ENCODE peak calls at places on chromosomes 1 and 21, in ten cellular contexts. One of them, this sample, is unnamed.

GRCh38 chr1:40648928-40649591 is 16.4 kb downstream of the RIMS3 start:
- DNase-seq in IMR-90: no peak
- DNase-seq in astrocyte of the cerebellum: no peak
- DNase-seq in left ventricle myocardium inferior: no peak
- DNase-seq in lower lobe of right lung: no peak
- DNase-seq in BJ: no peak
- DNase-seq in lower leg skin: no peak
- DNase-seq in brain microvascular endothelial cell: no peak
- DNase-seq in PC-3: no peak
- DNase-seq in body of pancreas: no peak
- DNase-seq in this sample: no peak

GRCh38 chr1:112794654-112795239 is 79.6 kb upstream of the PPM1J start:
- DNase-seq in lower leg skin: no peak
- DNase-seq in left ventricle myocardium inferior: no peak
- DNase-seq in astrocyte of the cerebellum: no peak
- DNase-seq in body of pancreas: no peak
- DNase-seq in IMR-90: no peak
- DNase-seq in BJ: no peak
- DNase-seq in brain microvascular endothelial cell: no peak
- DNase-seq in lower lobe of right lung: no peak
- DNase-seq in PC-3: no peak
- DNase-seq in this sample: no peak

GRCh38 chr1:113042336-113043143 is 30.5 kb upstream of the LRIG2 start:
- DNase-seq in PC-3: peak; percentile 90
- DNase-seq in body of pancreas: peak; percentile 76
- DNase-seq in IMR-90: peak; percentile 78
- DNase-seq in left ventricle myocardium inferior: peak; percentile 63
- DNase-seq in astrocyte of the cerebellum: peak; percentile 81
- DNase-seq in lower lobe of right lung: peak; percentile 77
- DNase-seq in BJ: peak; percentile 57
- DNase-seq in brain microvascular endothelial cell: peak; percentile 79
- DNase-seq in lower leg skin: peak; percentile 93
- DNase-seq in this sample: peak; percentile 67

GRCh38 chr1:78277253-78277652 is 213.5 kb upstream of the PTGFR start:
- DNase-seq in lower leg skin: no peak
- DNase-seq in IMR-90: peak; percentile 85
- DNase-seq in BJ: no peak
- DNase-seq in left ventricle myocardium inferior: no peak
- DNase-seq in PC-3: peak; percentile 74
- DNase-seq in astrocyte of the cerebellum: peak; percentile 42
- DNase-seq in brain microvascular endothelial cell: peak; percentile 86
- DNase-seq in lower lobe of right lung: no peak
- DNase-seq in body of pancreas: no peak
- DNase-seq in this sample: peak; percentile 57

GRCh38 chr21:21682172-21682571 is 684.0 kb downstream of the NCAM2 start:
- DNase-seq in left ventricle myocardium inferior: no peak
- DNase-seq in body of pancreas: no peak
- DNase-seq in astrocyte of the cerebellum: no peak
- DNase-seq in IMR-90: peak; percentile 47
- DNase-seq in BJ: peak; percentile 31
- DNase-seq in lower lobe of right lung: no peak
- DNase-seq in PC-3: peak; percentile 52
- DNase-seq in brain microvascular endothelial cell: peak; percentile 0
- DNase-seq in lower leg skin: no peak
- DNase-seq in this sample: no peak

GRCh38 chr1:84598846-84599741 is 24.9 kb upstream of the CTBS start:
- DNase-seq in IMR-90: peak; percentile 90
- DNase-seq in brain microvascular endothelial cell: peak; percentile 73
- DNase-seq in PC-3: peak; percentile 92
- DNase-seq in astrocyte of the cerebellum: no peak
- DNase-seq in body of pancreas: no peak
- DNase-seq in left ventricle myocardium inferior: no peak
- DNase-seq in BJ: peak; percentile 63
- DNase-seq in lower lobe of right lung: no peak
- DNase-seq in lower leg skin: no peak
- DNase-seq in this sample: no peak

GRCh38 chr1:28642056-28642846 is 616 bp downstream of the TAF12 start:
- DNase-seq in brain microvascular endothelial cell: no peak
- DNase-seq in body of pancreas: no peak
- DNase-seq in lower lobe of right lung: no peak
- DNase-seq in PC-3: peak; percentile 22
- DNase-seq in left ventricle myocardium inferior: no peak
- DNase-seq in IMR-90: peak; percentile 6
- DNase-seq in BJ: no peak
- DNase-seq in lower leg skin: no peak
- DNase-seq in astrocyte of the cerebellum: no peak
- DNase-seq in this sample: no peak

GRCh38 chr1:69321311-69321710 is 246.4 kb upstream of the LRRC7 start:
- DNase-seq in body of pancreas: no peak
- DNase-seq in lower leg skin: no peak
- DNase-seq in lower lobe of right lung: no peak
- DNase-seq in left ventricle myocardium inferior: no peak
- DNase-seq in PC-3: no peak
- DNase-seq in BJ: no peak
- DNase-seq in IMR-90: no peak
- DNase-seq in brain microvascular endothelial cell: no peak
- DNase-seq in astrocyte of the cerebellum: no peak
- DNase-seq in this sample: no peak

GRCh38 chr1:8018492-8019228 is 7.4 kb downstream of the ERRFI1 start:
- DNase-seq in astrocyte of the cerebellum: peak; percentile 52
- DNase-seq in BJ: no peak
- DNase-seq in left ventricle myocardium inferior: no peak
- DNase-seq in PC-3: peak; percentile 61
- DNase-seq in body of pancreas: no peak
- DNase-seq in IMR-90: no peak
- DNase-seq in lower leg skin: no peak
- DNase-seq in brain microvascular endothelial cell: no peak
- DNase-seq in lower lobe of right lung: no peak
- DNase-seq in this sample: no peak

GRCh38 chr1:29379438-29380073 is 143.2 kb downstream of the PTPRU start:
- DNase-seq in lower lobe of right lung: no peak
- DNase-seq in brain microvascular endothelial cell: peak; percentile 50
- DNase-seq in left ventricle myocardium inferior: no peak
- DNase-seq in lower leg skin: no peak
- DNase-seq in astrocyte of the cerebellum: no peak
- DNase-seq in PC-3: peak; percentile 66
- DNase-seq in IMR-90: peak; percentile 38
- DNase-seq in body of pancreas: no peak
- DNase-seq in BJ: no peak
- DNase-seq in this sample: peak; percentile 18

GRCh38 chr1:210817385-210818275 is 316.3 kb downstream of the KCNH1 start:
- DNase-seq in PC-3: no peak
- DNase-seq in IMR-90: no peak
- DNase-seq in brain microvascular endothelial cell: no peak
- DNase-seq in astrocyte of the cerebellum: no peak
- DNase-seq in lower lobe of right lung: no peak
- DNase-seq in body of pancreas: no peak
- DNase-seq in BJ: no peak
- DNase-seq in lower leg skin: no peak
- DNase-seq in left ventricle myocardium inferior: no peak
- DNase-seq in this sample: no peak

GRCh38 chr1:40627987-40628902 is 37.2 kb downstream of the RIMS3 start:
- DNase-seq in lower leg skin: peak; percentile 64
- DNase-seq in BJ: no peak
- DNase-seq in astrocyte of the cerebellum: no peak
- DNase-seq in IMR-90: no peak
- DNase-seq in PC-3: peak; percentile 7
- DNase-seq in left ventricle myocardium inferior: no peak
- DNase-seq in lower lobe of right lung: no peak
- DNase-seq in body of pancreas: no peak
- DNase-seq in brain microvascular endothelial cell: no peak
- DNase-seq in this sample: no peak

GRCh38 chr1:36305915-36306209 is 306 bp upstream of the SH3D21 start:
- DNase-seq in BJ: no peak
- DNase-seq in IMR-90: no peak
- DNase-seq in PC-3: no peak
- DNase-seq in lower lobe of right lung: no peak
- DNase-seq in astrocyte of the cerebellum: no peak
- DNase-seq in brain microvascular endothelial cell: no peak
- DNase-seq in body of pancreas: no peak
- DNase-seq in lower leg skin: peak; percentile 85
- DNase-seq in left ventricle myocardium inferior: no peak
- DNase-seq in this sample: no peak

GRCh38 chr1:36306902-36307456 is 811 bp downstream of the SH3D21 start:
- DNase-seq in IMR-90: peak; percentile 91
- DNase-seq in lower lobe of right lung: peak; percentile 93
- DNase-seq in BJ: peak; percentile 69
- DNase-seq in PC-3: peak; percentile 98
- DNase-seq in left ventricle myocardium inferior: peak; percentile 94
- DNase-seq in brain microvascular endothelial cell: peak; percentile 79
- DNase-seq in body of pancreas: peak; percentile 92
- DNase-seq in astrocyte of the cerebellum: peak; percentile 72
- DNase-seq in lower leg skin: peak; percentile 98
- DNase-seq in this sample: no peak

GRCh38 chr1:36309397-36309796 is 3.2 kb downstream of the SH3D21 start:
- DNase-seq in left ventricle myocardium inferior: no peak
- DNase-seq in BJ: no peak
- DNase-seq in astrocyte of the cerebellum: no peak
- DNase-seq in IMR-90: no peak
- DNase-seq in brain microvascular endothelial cell: no peak
- DNase-seq in lower lobe of right lung: no peak
- DNase-seq in lower leg skin: peak; percentile 53
- DNase-seq in PC-3: no peak
- DNase-seq in body of pancreas: no peak
- DNase-seq in this sample: no peak

GRCh38 chr1:36306210-36306901 is at the start of gene SH3D21:
- DNase-seq in body of pancreas: peak; percentile 55
- DNase-seq in PC-3: peak; percentile 49
- DNase-seq in lower lobe of right lung: peak; percentile 81
- DNase-seq in brain microvascular endothelial cell: no peak
- DNase-seq in IMR-90: no peak
- DNase-seq in left ventricle myocardium inferior: peak; percentile 59
- DNase-seq in lower leg skin: peak; percentile 92
- DNase-seq in astrocyte of the cerebellum: no peak
- DNase-seq in BJ: no peak
- DNase-seq in this sample: no peak

GRCh38 chr1:36307601-36308330 is 1.6 kb downstream of the SH3D21 start:
- DNase-seq in astrocyte of the cerebellum: no peak
- DNase-seq in left ventricle myocardium inferior: no peak
- DNase-seq in lower lobe of right lung: no peak
- DNase-seq in IMR-90: no peak
- DNase-seq in PC-3: no peak
- DNase-seq in brain microvascular endothelial cell: no peak
- DNase-seq in body of pancreas: no peak
- DNase-seq in BJ: no peak
- DNase-seq in lower leg skin: peak; percentile 86
- DNase-seq in this sample: no peak
- H3K4me3 ChIP-seq in astrocyte of the cerebellum: peak overlapping the region; percentile 62
- H3K4me3 ChIP-seq in left ventricle myocardium inferior: peak overlapping the region; percentile 81
- H3K4me3 ChIP-seq in lower lobe of right lung: peak overlapping the region; percentile 96
- H3K4me3 ChIP-seq in IMR-90: peak overlapping the region; percentile 61
- H3K4me3 ChIP-seq in PC-3: peak overlapping the region; percentile 83
- H3K4me3 ChIP-seq in brain microvascular endothelial cell: peak overlapping the region; percentile 60
- H3K4me3 ChIP-seq in body of pancreas: no peak overlapping the region
- H3K4me3 ChIP-seq in BJ: peak overlapping the region; percentile 68
- H3K4me3 ChIP-seq in lower leg skin: no peak overlapping the region
- H3K4me3 ChIP-seq in this sample: peak overlapping the region; percentile 61

DNA sequence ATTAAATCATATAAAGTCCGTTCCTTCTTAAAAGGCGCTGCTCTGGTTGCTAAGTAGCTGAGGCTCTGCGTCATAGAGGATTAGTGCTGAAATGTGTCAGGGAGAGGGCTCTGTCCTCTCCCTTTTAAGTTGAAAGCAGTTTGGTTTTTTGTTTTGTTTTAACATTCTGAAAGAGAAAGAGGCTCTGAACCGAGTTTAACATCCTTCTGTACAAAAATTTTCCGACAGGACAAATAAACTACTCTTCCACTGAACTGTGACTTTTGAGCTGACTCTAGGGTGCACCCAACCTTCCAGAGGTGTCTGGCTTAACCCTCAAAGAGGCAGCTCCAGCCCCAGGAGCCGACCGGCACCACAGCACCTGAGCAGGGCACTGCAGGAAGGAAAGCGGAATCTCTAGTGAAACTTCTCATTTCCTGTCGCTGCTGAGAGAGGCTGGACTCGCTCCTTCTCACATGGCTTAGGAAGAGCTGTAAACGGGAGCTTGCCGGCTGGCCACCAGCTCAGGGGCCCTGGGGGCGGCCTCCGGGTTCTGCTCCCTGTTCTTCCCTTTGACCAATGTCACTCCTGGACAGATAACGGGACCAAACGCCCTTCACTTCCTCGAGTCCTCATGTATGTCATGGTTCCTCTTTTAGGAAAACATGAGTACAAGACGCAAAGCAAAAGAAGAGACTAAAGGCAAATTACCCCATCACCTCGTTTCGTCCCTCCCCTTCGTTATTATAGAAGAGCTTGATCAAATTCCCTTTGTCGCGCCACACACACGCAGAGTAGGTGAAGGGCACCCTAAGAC is 1.2 kb downstream of the VAV3 start:
- DNase-seq in body of pancreas: peak; percentile 26
- DNase-seq in lower leg skin: peak; percentile 87
- DNase-seq in IMR-90: no peak
- DNase-seq in astrocyte of the cerebellum: no peak
- DNase-seq in brain microvascular endothelial cell: peak; percentile 7
- DNase-seq in lower lobe of right lung: peak; percentile 51
- DNase-seq in left ventricle myocardium inferior: peak; percentile 17
- DNase-seq in BJ: no peak
- DNase-seq in PC-3: no peak
- DNase-seq in this sample: no peak
- TF ChIP-seq CTCF in body of pancreas: no peak
- TF ChIP-seq CTCF in lower leg skin: no peak
- TF ChIP-seq CTCF in IMR-90: no peak
- TF ChIP-seq CTCF in astrocyte of the cerebellum: no peak
- TF ChIP-seq CTCF in brain microvascular endothelial cell: no peak
- TF ChIP-seq CTCF in lower lobe of right lung: no peak
- TF ChIP-seq CTCF in left ventricle myocardium inferior: no peak
- TF ChIP-seq CTCF in BJ: no peak
- TF ChIP-seq CTCF in PC-3: no peak
- TF ChIP-seq CTCF in this sample: no peak

DNA sequence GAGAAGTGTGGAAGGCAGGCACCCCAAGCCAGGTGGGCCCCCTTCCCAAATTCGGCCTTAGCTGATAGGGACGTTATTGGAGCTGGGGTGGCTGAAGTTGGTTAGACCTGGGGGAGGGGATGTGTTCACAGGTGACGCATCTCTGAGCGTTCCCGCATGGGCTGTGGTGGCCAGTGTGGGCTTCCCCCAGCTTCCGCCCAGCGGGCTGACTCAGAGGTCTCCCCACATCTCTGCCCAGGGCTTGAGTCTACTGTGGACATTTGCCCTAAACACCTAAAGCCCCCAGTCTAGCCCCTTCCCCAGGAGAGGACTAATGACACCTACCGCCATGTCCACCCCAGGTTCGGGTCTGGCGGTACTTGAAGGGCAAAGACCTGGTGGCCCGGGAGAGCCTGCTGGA is 1.9 kb downstream of the AGRN start:
- DNase-seq in IMR-90: peak; percentile 56
- DNase-seq in body of pancreas: no peak
- DNase-seq in BJ: no peak
- DNase-seq in PC-3: peak; percentile 92
- DNase-seq in lower leg skin: no peak
- DNase-seq in brain microvascular endothelial cell: peak; percentile 61
- DNase-seq in astrocyte of the cerebellum: no peak
- DNase-seq in left ventricle myocardium inferior: no peak
- DNase-seq in lower lobe of right lung: no peak
- DNase-seq in this sample: no peak
- H3K4me3 ChIP-seq in IMR-90: peak overlapping the region; percentile 86
- H3K4me3 ChIP-seq in body of pancreas: no peak overlapping the region
- H3K4me3 ChIP-seq in BJ: no peak overlapping the region
- H3K4me3 ChIP-seq in PC-3: peak overlapping the region; percentile 84
- H3K4me3 ChIP-seq in lower leg skin: no peak overlapping the region
- H3K4me3 ChIP-seq in brain microvascular endothelial cell: peak overlapping the region; percentile 59
- H3K4me3 ChIP-seq in astrocyte of the cerebellum: peak overlapping the region; percentile 52
- H3K4me3 ChIP-seq in left ventricle myocardium inferior: no peak overlapping the region
- H3K4me3 ChIP-seq in lower lobe of right lung: peak overlapping the region; percentile 77
- H3K4me3 ChIP-seq in this sample: peak overlapping the region; percentile 70

GRCh38 chr1:155000725-155001437 is 1.7 kb upstream of the ZBTB7B start:
- DNase-seq in lower lobe of right lung: peak; percentile 96
- DNase-seq in body of pancreas: peak; percentile 98
- DNase-seq in IMR-90: peak; percentile 77
- DNase-seq in astrocyte of the cerebellum: peak; percentile 70
- DNase-seq in brain microvascular endothelial cell: peak; percentile 71
- DNase-seq in left ventricle myocardium inferior: peak; percentile 89
- DNase-seq in PC-3: peak; percentile 98
- DNase-seq in lower leg skin: peak; percentile 98
- DNase-seq in BJ: no peak
- DNase-seq in this sample: no peak
- TF ChIP-seq CTCF in lower lobe of right lung: no peak
- TF ChIP-seq CTCF in body of pancreas: peak; percentile 54
- TF ChIP-seq CTCF in IMR-90: peak; percentile 5
- TF ChIP-seq CTCF in astrocyte of the cerebellum: no peak
- TF ChIP-seq CTCF in brain microvascular endothelial cell: no peak
- TF ChIP-seq CTCF in left ventricle myocardium inferior: no peak
- TF ChIP-seq CTCF in PC-3: no peak
- TF ChIP-seq CTCF in lower leg skin: no peak
- TF ChIP-seq CTCF in BJ: no peak
- TF ChIP-seq CTCF in this sample: no peak

This sample was measured in epithelial cell of proximal tubule.